ENCODE peak calls at places on chromosome X, in nine cellular contexts. J, O, T, F, G, H, M, D and U are unnamed samples.

GRCh38 chrX:119455264-119455663 is 13.0 kb upstream of the SLC25A5 start:
- DNase-seq in J (no peak), O (no peak), T (peak; percentile 87), F (no peak), G (no peak), H (no peak), M (no peak), D (no peak), U (no peak)

GRCh38 chrX:18271309-18271708 is 50.6 kb upstream of the BEND2 start:
- DNase-seq in J (no peak), O (no peak), T (no peak), F (no peak), G (no peak), H (no peak), M (no peak), D (no peak), U (no peak)

GRCh38 chrX:147901476-147902126 is 10.1 kb upstream of the FMR1 start:
- DNase-seq in J (no peak), O (no peak), T (peak; percentile 26), F (no peak), G (no peak), H (no peak), M (no peak), D (no peak), U (no peak)

GRCh38 chrX:123184858-123185251 is 777 bp downstream of the GRIA3 start:
- DNase-seq in J (peak; percentile 16), O (no peak), T (no peak), F (no peak), G (no peak), H (no peak), M (no peak), D (peak; percentile 69), U (no peak)

GRCh38 chrX:102728646-102729045 is 8.1 kb downstream of the GPRASP3 start:
- DNase-seq in J (no peak), O (no peak), T (peak; percentile 59), F (no peak), G (no peak), H (no peak), M (no peak), D (no peak), U (no peak)

GRCh38 chrX:134236690-134237362 is at the start of gene CCDC160:
- DNase-seq in J (peak; percentile 25), O (no peak), T (no peak), F (peak; percentile 34), G (peak; percentile 64), H (peak; percentile 76), M (no peak), D (peak; percentile 90), U (no peak)

GRCh38 chrX:121169099-121170035 is 122.0 kb downstream of the GLUD2 start:
- DNase-seq in J (no peak), O (no peak), T (peak; percentile 0), F (no peak), G (no peak), H (no peak), M (no peak), D (no peak), U (no peak)

GRCh38 chrX:49910344-49910743 is 12.1 kb upstream of the CLCN5 start:
- DNase-seq in J (no peak), O (no peak), T (no peak), F (no peak), G (no peak), H (no peak), M (no peak), D (no peak), U (no peak)

GRCh38 chrX:46204721-46205422 is 340.3 kb downstream of the ZNF674 start:
- DNase-seq in J (no peak), O (no peak), T (peak; percentile 68), F (no peak), G (no peak), H (no peak), M (no peak), D (no peak), U (no peak)

GRCh38 chrX:55008571-55009358 is 8.6 kb downstream of the APEX2 start:
- DNase-seq in J (no peak), O (peak; percentile 36), T (peak; percentile 79), F (peak; percentile 17), G (no peak), H (no peak), M (no peak), D (no peak), U (no peak)

GRCh38 chrX:72094894-72095293 is 36.8 kb downstream of the RTL5 start:
- DNase-seq in J (no peak), O (no peak), T (no peak), F (peak; percentile 54), G (no peak), H (no peak), M (no peak), D (peak; percentile 69), U (no peak)

GRCh38 chrX:123830309-123830708 is 29.5 kb upstream of the XIAP start:
- DNase-seq in J (peak; percentile 80), O (no peak), T (peak; percentile 94), F (peak; percentile 48), G (no peak), H (no peak), M (peak; percentile 36), D (no peak), U (no peak)

GRCh38 chrX:20954014-20954413 is 420.2 kb upstream of the CNKSR2 start:
- DNase-seq in J (no peak), O (no peak), T (no peak), F (no peak), G (no peak), H (no peak), M (no peak), D (no peak), U (no peak)

GRCh38 chrX:50100188-50100587 is 100.6 kb downstream of the AKAP4 start:
- DNase-seq in J (no peak), O (no peak), T (peak; percentile 9), F (no peak), G (no peak), H (no peak), M (no peak), D (peak; percentile 53), U (no peak)

GRCh38 chrX:8520791-8521190 is 56.2 kb downstream of the VCX3B start:
- DNase-seq in J (no peak), O (no peak), T (peak; percentile 54), F (peak; percentile 14), G (no peak), H (no peak), M (no peak), D (no peak), U (no peak)

GRCh38 chrX:25646156-25646555 is 492.0 kb upstream of the MAGEB18 start:
- DNase-seq in J (no peak), O (no peak), T (no peak), F (no peak), G (no peak), H (no peak), M (no peak), D (no peak), U (no peak)

DNA sequence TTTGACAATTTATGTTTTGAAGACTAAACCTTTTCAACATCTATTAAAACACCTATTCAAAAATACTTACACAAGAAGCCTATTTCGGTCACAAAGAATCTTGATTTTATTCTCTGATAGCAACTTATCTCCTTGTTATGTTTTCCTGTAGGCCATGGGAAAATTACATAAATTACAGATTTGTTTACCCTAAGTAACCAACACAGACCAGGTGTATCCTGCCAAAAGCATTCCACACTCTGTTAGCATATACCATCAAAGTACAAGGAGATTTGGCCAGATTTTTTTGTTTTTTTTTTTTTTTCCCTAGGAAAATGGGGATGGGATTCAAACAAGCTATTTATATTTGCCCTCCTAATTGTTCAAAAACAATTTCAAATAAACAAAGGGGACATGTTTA is 497.9 kb upstream of the MAGEB18 start:
- DNase-seq in J (no peak), O (no peak), T (no peak), F (no peak), G (no peak), H (no peak), M (no peak), D (no peak), U (no peak)
- H3K4me3 ChIP-seq in J (no peak overlapping the region), O (no peak overlapping the region), T (no peak overlapping the region), F (no peak overlapping the region), G (no peak overlapping the region), H (no peak overlapping the region), M (no peak overlapping the region), D (no peak overlapping the region), U (no peak overlapping the region)

GRCh38 chrX:43744284-43744683 is 88.2 kb downstream of the MAOA start:
- DNase-seq in J (no peak), O (no peak), T (no peak), F (no peak), G (no peak), H (no peak), M (no peak), D (no peak), U (no peak)

GRCh38 chrX:43743100-43743822 is 87.2 kb downstream of the MAOA start:
- DNase-seq in J (no peak), O (no peak), T (no peak), F (no peak), G (no peak), H (no peak), M (no peak), D (no peak), U (no peak)

GRCh38 chrX:43745938-43746721 is 90.0 kb downstream of the MAOA start:
- DNase-seq in J (no peak), O (no peak), T (no peak), F (no peak), G (no peak), H (no peak), M (no peak), D (no peak), U (no peak)

GRCh38 chrX:43741843-43742573 is 85.9 kb downstream of the MAOA start:
- DNase-seq in J (no peak), O (no peak), T (peak; percentile 27), F (peak; percentile 76), G (no peak), H (no peak), M (no peak), D (no peak), U (no peak)
- TF ChIP-seq CTCF in J (no peak), O (no peak), T (no peak), F (no peak), G (no peak), H (no peak), M (no peak), D (no peak), U (no peak)

DNA sequence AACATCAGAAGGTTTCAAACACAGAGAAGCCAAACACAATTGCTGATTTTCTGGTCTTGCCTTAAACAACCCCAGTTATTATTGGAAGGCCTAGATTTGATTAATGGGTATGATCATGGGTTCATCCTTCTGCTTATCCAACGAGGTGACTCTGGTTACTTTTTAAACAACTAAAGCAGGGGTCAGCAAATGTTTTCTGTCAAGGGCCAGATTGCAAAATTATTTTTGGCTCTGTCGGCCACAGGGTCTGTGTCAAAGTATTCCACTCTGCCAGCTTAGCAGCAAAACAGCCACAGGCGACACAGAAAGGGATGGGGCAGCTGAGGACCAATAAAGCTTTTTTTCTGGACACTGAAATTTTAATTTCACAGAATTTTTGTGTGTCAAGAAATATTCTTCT is 249.1 kb upstream of the STS start:
- DNase-seq in J (no peak), O (no peak), T (no peak), F (no peak), G (no peak), H (no peak), M (no peak), D (no peak), U (no peak)
- H3K4me3 ChIP-seq in J (no peak overlapping the region), O (no peak overlapping the region), T (no peak overlapping the region), F (no peak overlapping the region), G (no peak overlapping the region), H (no peak overlapping the region), M (no peak overlapping the region), D (no peak overlapping the region), U (no peak overlapping the region)

DNA sequence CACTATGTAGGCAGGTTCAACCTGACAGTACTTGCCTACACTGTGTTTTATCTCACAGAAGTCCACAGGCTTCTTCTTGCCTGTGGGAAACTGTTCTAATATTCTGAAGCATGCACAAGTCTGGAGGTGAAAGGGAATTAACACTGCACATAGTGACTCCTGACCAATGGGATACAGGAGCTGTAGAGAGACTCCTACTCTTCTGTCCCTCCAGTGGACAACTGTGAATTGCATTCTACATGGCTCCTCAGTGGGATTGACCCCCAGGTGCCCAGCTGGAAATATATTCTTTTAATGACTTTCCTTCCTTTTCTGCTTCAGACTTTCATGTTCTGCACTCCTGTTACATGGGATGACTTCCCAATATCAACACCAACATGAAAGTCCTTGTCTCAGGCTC is 8.2 kb upstream of the YIPF6 start:
- DNase-seq in J (no peak), O (no peak), T (peak; percentile 38), F (peak; percentile 34), G (no peak), H (no peak), M (no peak), D (peak; percentile 52), U (peak; percentile 3)
- TF ChIP-seq CTCF in J (no peak), O (peak; percentile 47), T (peak; percentile 46), F (peak; percentile 45), G (no peak), H (peak; percentile 35), M (no peak), D (peak; percentile 62), U (peak; percentile 51)